ENCODE peak calls at places on chromosomes 16 and 17, in five cellular contexts. N, A, B, S and M are unnamed samples.

GRCh38 chr17:18070861-18071340 is 16.8 kb upstream of the DRG2 start:
- DNase-seq in B (peak; percentile 19), S (peak; percentile 75), N (no peak), A (no peak), M (no peak)

GRCh38 chr16:4450430-4450829 is 24.0 kb downstream of the NMRAL1 start:
- DNase-seq in B (no peak), N (no peak), S (no peak), A (no peak), M (no peak)

GRCh38 chr17:80778716-80779115 is 212.9 kb upstream of the CHMP6 start:
- DNase-seq in S (no peak), B (no peak), N (no peak), A (no peak), M (no peak)

GRCh38 chr17:10151667-10152496 is 46.5 kb downstream of the GAS7 start:
- DNase-seq in B (no peak), S (no peak), A (peak; percentile 42), N (no peak), M (no peak)

GRCh38 chr16:78133919-78134318 is 34.5 kb downstream of the WWOX start:
- DNase-seq in N (no peak), A (no peak), B (no peak), S (no peak), M (no peak)

GRCh38 chr16:73735018-73735417 is 561.6 kb upstream of the PSMD7 start:
- DNase-seq in S (no peak), N (no peak), B (no peak), A (no peak), M (no peak)

GRCh38 chr17:67038861-67039365 is 5.4 kb upstream of the CACNG1 start:
- DNase-seq in A (no peak), N (no peak), B (no peak), S (no peak), M (no peak)

GRCh38 chr17:35089846-35090193 is 26.3 kb upstream of the RFFL start:
- DNase-seq in A (peak; percentile 7), N (no peak), B (peak; percentile 72), S (peak; percentile 85), M (no peak)

GRCh38 chr17:34820166-34820920 is 140.9 kb downstream of the CCT6B start:
- DNase-seq in N (no peak), A (no peak), B (peak; percentile 20), S (peak; percentile 84), M (no peak)

GRCh38 chr16:30499284-30499683 is 26.7 kb downstream of the ITGAL start:
- DNase-seq in N (no peak), S (no peak), B (no peak), A (no peak), M (no peak)

GRCh38 chr16:50372611-50373344 is 4.0 kb upstream of the BRD7 start:
- DNase-seq in N (no peak), B (no peak), S (no peak), A (no peak), M (no peak)

GRCh38 chr17:35743911-35744328 is 9.1 kb downstream of the GAS2L2 start:
- DNase-seq in B (peak; percentile 78), S (peak; percentile 94), A (no peak), N (peak; percentile 56), M (no peak)

GRCh38 chr17:42895185-42895555 is 5.4 kb upstream of the G6PC1 start:
- DNase-seq in A (peak; percentile 50), S (no peak), N (peak; percentile 70), B (no peak), M (no peak)

GRCh38 chr16:75265911-75266701 is 14.7 kb upstream of the BCAR1 start:
- DNase-seq in S (peak; percentile 96), N (peak; percentile 90), A (peak; percentile 37), B (peak; percentile 92), M (no peak)

GRCh38 chr17:70905796-70906195 is 736.5 kb downstream of the KCNJ2 start:
- DNase-seq in N (no peak), B (no peak), S (no peak), A (peak; percentile 8), M (no peak)

GRCh38 chr16:90031931-90032663 is 12.8 kb upstream of the DBNDD1 start:
- DNase-seq in S (no peak), N (no peak), A (no peak), B (no peak), M (no peak)

GRCh38 chr16:87648236-87648635 is 45.9 kb downstream of the JPH3 start:
- DNase-seq in S (no peak), B (no peak), N (no peak), A (no peak), M (no peak)

GRCh38 chr17:82434216-82434565 is 15.8 kb upstream of the OGFOD3 start:
- DNase-seq in N (no peak), A (no peak), S (no peak), B (no peak), M (no peak)

GRCh38 chr16:3906363-3906762 is 25.9 kb upstream of the CREBBP start:
- DNase-seq in B (no peak), S (no peak), N (no peak), A (no peak), M (no peak)

GRCh38 chr17:41334385-41334784 is 16.2 kb downstream of the KRT33A start:
- DNase-seq in A (no peak), B (no peak), N (no peak), S (peak; percentile 82), M (no peak)

GRCh38 chr16:9048302-9048700 is 43.1 kb upstream of the HAPSTR1 start:
- DNase-seq in S (no peak), B (no peak), A (peak; percentile 11), N (no peak), M (no peak)

GRCh38 chr16:14562691-14563491 is 67.2 kb downstream of the PARN start:
- DNase-seq in A (peak; percentile 7), N (no peak), B (peak; percentile 15), S (no peak), M (no peak)

GRCh38 chr17:28216528-28216927 is 102.5 kb upstream of the TMEM97 start:
- DNase-seq in S (no peak), N (no peak), A (no peak), B (peak; percentile 52), M (no peak)

GRCh38 chr17:51611585-51611984 is 351.2 kb downstream of the UTP18 start:
- DNase-seq in S (no peak), B (no peak), A (no peak), N (no peak), M (no peak)

GRCh38 chr17:66383353-66383752 is 80.9 kb downstream of the PRKCA start:
- DNase-seq in S (no peak), A (no peak), B (no peak), N (no peak), M (no peak)

GRCh38 chr16:6897910-6898475 is 434.7 kb upstream of the RBFOX1 start:
- DNase-seq in S (no peak), N (no peak), A (no peak), B (no peak), M (no peak)

GRCh38 chr17:70535986-70536385 is 366.7 kb downstream of the KCNJ2 start:
- DNase-seq in A (no peak), S (no peak), N (no peak), B (no peak), M (no peak)

GRCh38 chr16:1042776-1043349 is 29.7 kb upstream of the SSTR5 start:
- DNase-seq in B (no peak), A (no peak), N (no peak), S (no peak), M (no peak)

GRCh38 chr16:22813223-22813945 is 578 bp upstream of the HS3ST2 start:
- DNase-seq in A (no peak), B (peak; percentile 93), S (peak; percentile 97), N (peak; percentile 47), M (no peak)
- H3K4me3 ChIP-seq in A (peak overlapping the region; percentile 18), B (peak overlapping the region; percentile 87), S (peak overlapping the region; percentile 74), N (peak overlapping the region; percentile 1), M (peak overlapping the region; percentile 18)

GRCh38 chr16:72099377-72099818 is 5.8 kb downstream of the DHX38 start:
- DNase-seq in S (peak; percentile 90), N (no peak), A (peak; percentile 57), B (peak; percentile 82), M (no peak)
- TF ChIP-seq CTCF in S (peak; percentile 79), N (no peak), A (peak; percentile 51), B (peak; percentile 63), M (peak; percentile 28)

GRCh38 chr17:77634710-77635109 is 323.8 kb upstream of the TNRC6C start:
- DNase-seq in B (no peak), N (no peak), S (no peak), A (no peak), M (no peak)

GRCh38 chr17:77635176-77635575 is 323.3 kb upstream of the TNRC6C start:
- DNase-seq in N (no peak), S (no peak), B (no peak), A (no peak), M (no peak)

GRCh38 chr17:77638229-77638628 is 320.3 kb upstream of the TNRC6C start:
- DNase-seq in B (no peak), A (no peak), S (no peak), N (no peak), M (no peak)

GRCh38 chr17:77637807-77638182 is 320.7 kb upstream of the TNRC6C start:
- DNase-seq in S (no peak), A (no peak), B (peak; percentile 52), N (no peak), M (no peak)

GRCh38 chr17:77636835-77637806 is 321.4 kb upstream of the TNRC6C start:
- DNase-seq in B (no peak), A (no peak), S (peak; percentile 53), N (no peak), M (no peak)
- H3K27me3 ChIP-seq in B (no peaks in the 10 kb centered on the region), A (no peaks in the 10 kb centered on the region), S (peaks cover 27% of the 10 kb centered on the region), N (no peaks in the 10 kb centered on the region), M (peaks cover 52% of the 10 kb centered on the region)

GRCh38 chr16:86507173-86508027 is 2.9 kb upstream of the FOXF1 start:
- DNase-seq in A (no peak), N (no peak), S (no peak), B (no peak), M (no peak)

GRCh38 chr16:86508947-86509758 is 1.2 kb upstream of the FOXF1 start:
- DNase-seq in S (peak; percentile 78), N (peak; percentile 57), B (peak; percentile 63), A (no peak), M (no peak)

GRCh38 chr16:86509759-86510464 is 415 bp upstream of the FOXF1 start:
- DNase-seq in N (peak; percentile 50), B (peak; percentile 80), A (no peak), S (peak; percentile 79), M (no peak)

GRCh38 chr16:86505899-86506864 is 4.1 kb upstream of the FOXF1 start:
- DNase-seq in S (no peak), B (no peak), N (no peak), A (no peak), M (no peak)

DNA sequence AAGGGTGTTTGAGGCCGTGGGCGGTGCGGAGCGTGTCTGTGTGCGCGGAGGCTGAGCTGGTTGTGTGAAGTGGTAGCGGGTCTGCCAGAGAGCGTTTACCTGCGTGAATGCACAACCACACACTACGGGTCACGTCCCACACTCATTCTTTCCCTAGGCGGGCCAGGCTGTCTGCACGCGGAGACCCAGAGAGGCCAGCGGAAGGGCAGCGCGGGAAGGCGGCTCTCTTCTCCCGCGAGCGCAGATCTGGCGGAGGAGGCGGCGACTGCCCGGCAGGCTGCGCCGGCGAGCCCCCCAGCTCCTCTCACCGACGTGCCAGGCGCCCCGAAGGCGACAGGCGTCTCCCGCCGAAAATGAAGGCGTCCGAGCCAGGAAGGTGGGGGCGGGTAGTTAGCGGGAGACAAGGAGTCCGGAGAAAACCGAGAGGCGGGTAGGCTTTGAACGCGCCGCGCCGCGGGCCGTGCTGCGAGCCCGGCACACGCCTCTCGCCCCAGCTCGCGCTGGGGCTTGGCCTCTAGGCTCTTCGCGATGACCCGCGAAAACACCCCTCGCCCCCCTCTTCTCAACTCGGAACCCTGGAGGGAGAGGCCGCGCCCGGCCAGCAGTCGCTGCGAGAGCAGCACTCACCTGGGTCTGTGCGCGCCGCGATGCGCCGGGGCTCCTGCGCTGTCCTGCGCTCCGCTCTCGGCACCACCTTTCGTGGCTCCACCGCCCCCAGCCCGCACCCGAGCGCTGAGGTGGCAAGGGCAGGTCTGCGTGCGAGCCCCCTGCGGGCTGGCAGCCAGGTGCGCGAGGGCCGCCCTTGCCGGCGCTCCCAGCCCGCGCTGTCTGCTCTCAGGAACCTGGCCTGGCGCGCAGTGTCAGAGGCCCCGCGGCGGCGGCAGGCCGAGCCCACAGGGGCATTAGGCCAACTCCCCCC is 2.0 kb upstream of the FOXF1 start:
- DNase-seq in B (peak; percentile 70), N (no peak), S (peak; percentile 86), A (no peak), M (no peak)
- H3K4me3 ChIP-seq in B (peak overlapping the region; percentile 55), N (peak overlapping the region; percentile 59), S (no peak overlapping the region), A (peak overlapping the region; percentile 57), M (peak overlapping the region; percentile 63)